ENCODE peak calls at places on chromosome 17, in four cellular contexts. Q is left ventricle myocardium inferior, D is heart right ventricle, Y is mucosa of descending colon. R is an unnamed sample. For H3K9me3 and H3K36me3, the result is how much of the 10 kb centered on the place peaks cover.

GRCh38 chr17:27577884-27578717 is 52.9 kb upstream of the LGALS9 start:
- DNase-seq in Q (peak), D (no peak), Y (no peak), R (peak)

GRCh38 chr17:5892897-5893656 is 177.1 kb upstream of the WSCD1 start:
- DNase-seq in Q (no peak), D (no peak), Y (no peak), R (no peak)

GRCh38 chr17:70621593-70621992 is 452.3 kb downstream of the KCNJ2 start:
- DNase-seq in Q (no peak), D (no peak), Y (no peak), R (no peak)

GRCh38 chr17:10062757-10063385 is 135.5 kb downstream of the GAS7 start:
- DNase-seq in Q (no peak), D (no peak), Y (no peak), R (no peak)

GRCh38 chr17:80443916-80444708 is 29.1 kb downstream of the ENDOV start:
- DNase-seq in Q (no peak), D (peak), Y (no peak), R (no peak)

GRCh38 chr17:50956750-50957523 is 90.8 kb upstream of the TOB1 start:
- DNase-seq in Q (peak), D (peak), Y (no peak), R (peak)

GRCh38 chr17:75791251-75791650 is 6.6 kb downstream of the UNK start:
- DNase-seq in Q (no peak), D (no peak), Y (no peak), R (no peak)

GRCh38 chr17:49290690-49291326 is 60.2 kb upstream of the PHOSPHO1 start:
- DNase-seq in Q (no peak), D (no peak), Y (no peak), R (no peak)

GRCh38 chr17:12316021-12316420 is 295.3 kb downstream of the MAP2K4 start:
- DNase-seq in Q (no peak), D (no peak), Y (no peak), R (no peak)

GRCh38 chr17:49224198-49224996 is 6.2 kb downstream of the PHOSPHO1 start:
- DNase-seq in Q (no peak), D (peak), Y (peak), R (peak)

GRCh38 chr17:19386974-19387920 is at the start of gene MFAP4:
- DNase-seq in Q (peak), D (peak), Y (no peak), R (peak)

GRCh38 chr17:42928714-42929496 is 28.3 kb downstream of the G6PC1 start:
- DNase-seq in Q (no peak), D (no peak), Y (no peak), R (peak)

GRCh38 chr17:79644617-79645016 is 33.8 kb upstream of the RBFOX3 start:
- DNase-seq in Q (no peak), D (no peak), Y (no peak), R (no peak)

GRCh38 chr17:80003969-80004368 is 31.7 kb downstream of the TBC1D16 start:
- DNase-seq in Q (no peak), D (no peak), Y (no peak), R (no peak)

GRCh38 chr17:55442953-55443683 is 21.5 kb upstream of the MMD start:
- DNase-seq in Q (no peak), D (no peak), Y (no peak), R (no peak)

GRCh38 chr17:76138234-76138895 is 2.7 kb downstream of the FOXJ1 start:
- DNase-seq in Q (no peak), D (no peak), Y (no peak), R (no peak)

GRCh38 chr17:44927696-44928095 is 12.4 kb upstream of the GFAP start:
- DNase-seq in Q (no peak), D (no peak), Y (no peak), R (no peak)

GRCh38 chr17:29619251-29619650 is 3.5 kb downstream of the CORO6 start:
- DNase-seq in Q (no peak), D (no peak), Y (no peak), R (peak)

GRCh38 chr17:35900280-35900679 is 20.1 kb upstream of the CCL5 start:
- DNase-seq in Q (no peak), D (no peak), Y (no peak), R (no peak)

GRCh38 chr17:63446218-63446980 is at the start of gene CYB561:
- DNase-seq in Q (peak), D (peak), Y (peak), R (peak)

GRCh38 chr17:36864230-36864629 is 73.0 kb upstream of the LHX1 start:
- DNase-seq in Q (no peak), D (no peak), Y (no peak), R (no peak)

GRCh38 chr17:50882851-50883250 is 16.7 kb upstream of the TOB1 start:
- DNase-seq in Q (no peak), D (no peak), Y (no peak), R (no peak)

DNA sequence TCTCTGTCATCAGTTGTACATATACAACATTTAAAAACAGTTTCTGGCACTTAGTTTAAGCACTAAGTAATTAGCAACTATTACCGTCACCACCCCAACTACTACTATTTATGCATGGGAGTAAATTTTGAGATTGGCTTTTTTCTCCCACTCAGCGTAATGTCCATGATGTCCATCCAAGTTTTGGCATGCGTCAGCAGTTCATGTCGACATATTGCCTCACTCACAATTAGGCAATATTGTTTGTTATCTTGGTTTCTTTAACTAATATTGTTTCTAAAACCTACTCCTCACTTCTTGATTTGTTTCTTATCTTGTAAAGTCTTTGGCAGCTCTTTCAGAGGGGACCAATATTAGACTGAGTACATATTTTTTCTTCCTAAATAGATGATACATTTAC is 131.3 kb downstream of the KCNJ18 start:
- DNase-seq in Q (no peak), D (no peak), Y (no peak), R (no peak)
- H3K9me3 ChIP-seq in Q (under half), D (under half), Y (under half), R (under half)

DNA sequence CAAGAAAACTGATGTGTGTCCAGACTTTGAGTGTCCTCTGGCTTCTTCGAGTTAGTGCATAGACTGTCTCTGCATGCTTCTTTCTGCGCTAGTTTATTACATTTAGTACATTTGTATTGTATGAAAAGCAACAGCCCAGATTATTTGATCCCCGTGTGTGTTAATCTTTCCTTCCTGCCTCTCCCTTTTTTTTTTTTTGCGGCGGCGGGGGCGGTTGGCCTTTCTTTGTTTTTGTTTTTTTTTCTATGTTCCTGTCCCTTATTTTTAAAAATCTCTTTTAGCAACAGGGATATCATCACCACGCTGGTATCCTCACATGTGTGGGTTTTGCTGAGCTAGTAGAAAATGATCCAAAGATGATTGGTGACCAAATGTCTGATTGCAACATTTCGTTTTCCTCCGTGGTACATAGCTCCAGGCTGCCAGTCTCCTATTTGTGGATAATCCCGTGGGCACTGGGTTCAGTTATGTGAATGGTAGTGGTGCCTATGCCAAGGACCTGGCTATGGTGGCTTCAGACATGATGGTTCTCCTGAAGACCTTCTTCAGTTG is 9.4 kb downstream of the SCPEP1 start:
- DNase-seq in Q (no peak), D (no peak), Y (no peak), R (no peak)
- H3K36me3 ChIP-seq in Q (half or more), D (half or more), Y (under half), R (half or more)

GRCh38 chr17:16622540-16623277 is 30.9 kb downstream of the ZNF624 start:
- DNase-seq in Q (no peak), D (no peak), Y (no peak), R (no peak)
- H3K9me3 ChIP-seq in Q (half or more), D (half or more), Y (half or more), R (half or more)

DNA sequence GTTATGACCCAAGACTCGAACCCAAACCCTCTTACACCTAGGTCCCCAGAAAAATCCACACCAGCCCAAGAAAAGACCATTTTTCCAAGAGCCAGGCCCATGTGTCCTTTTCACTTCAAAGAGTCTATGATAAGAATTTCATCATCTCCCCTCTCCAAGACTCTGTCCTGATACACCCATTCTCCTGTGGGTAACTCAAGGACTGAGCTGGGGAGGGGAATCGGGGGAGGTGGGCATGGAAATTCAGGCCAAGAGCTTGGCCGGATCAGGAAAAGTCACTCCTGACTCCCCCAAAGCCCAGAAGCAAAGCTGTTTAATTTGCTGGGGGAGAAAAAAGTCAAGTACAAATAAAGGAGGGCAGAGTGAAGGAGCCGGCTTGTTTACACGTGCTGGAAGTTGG is 3.7 kb downstream of the ACLY start:
- DNase-seq in Q (no peak), D (no peak), Y (no peak), R (no peak)
- H3K36me3 ChIP-seq in Q (under half), D (under half), Y (under half), R (under half)

GRCh38 chr17:39838784-39839183 is 25.3 kb downstream of the IKZF3 start:
- DNase-seq in Q (no peak), D (no peak), Y (no peak), R (no peak)
- H3K9me3 ChIP-seq in Q (under half), D (under half), Y (under half), R (under half)

DNA sequence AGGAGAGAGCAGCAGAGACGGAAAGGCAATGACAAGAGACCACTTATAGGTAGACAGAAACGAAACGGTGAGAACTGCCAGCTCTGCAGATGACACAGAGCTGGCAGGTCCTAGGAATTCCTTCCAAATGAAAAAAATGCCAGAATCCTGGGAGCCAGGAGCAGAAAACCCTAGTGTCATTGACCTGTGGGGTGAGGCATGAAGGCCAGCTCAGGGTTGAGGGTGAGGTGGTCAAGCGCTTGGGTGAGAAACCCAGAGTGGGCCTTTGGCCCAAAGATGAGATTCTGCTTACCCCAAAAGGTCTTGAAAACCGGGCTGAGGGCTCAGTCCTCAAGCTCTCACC is 9.2 kb downstream of the HIC1 start:
- DNase-seq in Q (no peak), D (no peak), Y (no peak), R (no peak)
- H3K36me3 ChIP-seq in Q (half or more), D (half or more), Y (under half), R (half or more)

R was measured in psoas muscle.